ENCODE peak calls at places on chromosomes 4 and X, in ten cellular contexts. A is fibroblast of lung, H is lower lobe of right lung, O is AG04450, S is fibroblast of the aortic adventitia, X is fibroblast of mammary gland, Q is HCT116, T is HepG2, E is psoas muscle, B is transverse colon. Y is an unnamed sample.

GRCh38 chr4:40289366-40290188 is 45.6 kb upstream of the CHRNA9 start:
- DNase-seq in T (no peak), B (no peak), O (no peak), E (no peak), X (peak), Q (no peak), S (peak), H (no peak), A (peak), Y (no peak)

GRCh38 chr4:154349829-154350228 is 141.8 kb downstream of the DCHS2 start:
- DNase-seq in X (no peak), A (no peak), Q (peak), B (no peak), H (no peak), O (no peak), E (no peak), S (peak), T (peak), Y (no peak)

GRCh38 chrX:100819534-100819836 is 706 bp upstream of the CSTF2 start:
- DNase-seq in X (no peak), S (no peak), T (no peak), A (no peak), B (no peak), Q (no peak), H (no peak), E (no peak), O (no peak), Y (no peak)

GRCh38 chrX:28586291-28586690 is 955 bp upstream of the IL1RAPL1 start:
- DNase-seq in O (peak), S (peak), T (no peak), Q (no peak), H (no peak), B (peak), X (no peak), E (no peak), A (peak), Y (peak)

GRCh38 chr4:155964016-155964891 is 10.6 kb upstream of the CTSO start:
- DNase-seq in T (no peak), B (no peak), Q (no peak), X (peak), H (no peak), S (peak), O (no peak), A (no peak), E (no peak), Y (peak)

GRCh38 chrX:10902001-10902400 is 209.1 kb upstream of the HCCS start:
- DNase-seq in S (peak), Q (no peak), A (peak), E (no peak), O (no peak), B (no peak), X (peak), H (no peak), T (peak), Y (no peak)

GRCh38 chrX:83416273-83416672 is 91.8 kb upstream of the POU3F4 start:
- DNase-seq in O (no peak), S (no peak), B (no peak), H (no peak), T (no peak), A (no peak), E (no peak), X (peak), Q (no peak), Y (no peak)

GRCh38 chr4:101419324-101420135 is 72.2 kb upstream of the PPP3CA start:
- DNase-seq in B (peak), H (no peak), O (peak), A (peak), E (no peak), X (peak), T (no peak), Q (no peak), S (peak), Y (peak)

GRCh38 chr4:159137176-159137575 is 34.3 kb downstream of the RAPGEF2 start:
- DNase-seq in O (no peak), S (no peak), E (no peak), X (no peak), B (peak), T (no peak), A (no peak), Q (no peak), H (no peak), Y (no peak)

GRCh38 chr4:68906238-68907137 is 45.1 kb downstream of the UGT2A3 start:
- DNase-seq in A (peak), E (no peak), X (no peak), O (no peak), Q (no peak), S (peak), H (no peak), B (no peak), T (no peak), Y (no peak)
- H3K4me3 ChIP-seq in A (no peak), E (no peak), X (no peak), O (peak), Q (no peak), S (peak), H (peak), B (no peak), T (no peak), Y (peak)

DNA sequence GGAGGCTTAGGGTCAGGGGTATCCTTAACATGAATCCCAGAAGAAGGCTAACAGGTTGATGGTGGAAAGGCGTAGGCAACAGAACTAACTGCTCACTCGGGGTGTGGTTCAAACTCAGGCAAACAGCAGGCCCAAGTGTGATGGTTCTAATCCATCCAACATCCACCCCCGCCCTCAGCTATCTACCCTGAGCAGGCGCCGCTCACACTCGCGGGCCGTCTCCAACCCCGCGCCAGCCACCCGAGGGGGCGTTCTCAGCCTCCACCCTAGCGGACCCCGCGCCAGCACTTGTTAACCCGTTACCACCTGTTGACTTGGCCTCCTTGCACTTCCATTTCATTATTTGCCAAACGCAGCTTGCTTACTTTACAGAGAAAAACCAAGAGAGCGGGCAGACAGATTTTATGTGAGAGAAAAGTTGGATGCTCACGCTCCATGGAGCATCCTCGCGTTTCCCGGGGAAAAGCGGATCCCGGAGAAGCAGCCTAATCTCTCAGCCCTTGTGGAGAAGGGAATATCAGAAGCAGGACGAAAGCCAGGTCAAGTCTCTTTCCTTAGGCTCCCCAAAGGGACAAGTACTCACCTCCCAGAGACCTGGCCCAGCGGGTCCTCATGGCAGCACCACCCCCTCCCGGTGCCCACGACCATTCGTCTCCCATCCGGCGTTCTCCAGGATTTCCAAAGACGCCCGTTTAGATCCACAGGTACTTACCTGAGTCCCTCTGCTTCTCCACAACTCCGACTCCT is 757 bp downstream of the SNCA start:
- DNase-seq in O (no peak), H (no peak), A (no peak), X (no peak), Q (no peak), B (no peak), T (no peak), E (no peak), S (no peak), Y (no peak)
- H3K4me3 ChIP-seq in O (peak), H (peak), A (peak), X (peak), Q (no peak), B (no peak), T (no peak), E (peak), S (no peak), Y (peak)

DNA sequence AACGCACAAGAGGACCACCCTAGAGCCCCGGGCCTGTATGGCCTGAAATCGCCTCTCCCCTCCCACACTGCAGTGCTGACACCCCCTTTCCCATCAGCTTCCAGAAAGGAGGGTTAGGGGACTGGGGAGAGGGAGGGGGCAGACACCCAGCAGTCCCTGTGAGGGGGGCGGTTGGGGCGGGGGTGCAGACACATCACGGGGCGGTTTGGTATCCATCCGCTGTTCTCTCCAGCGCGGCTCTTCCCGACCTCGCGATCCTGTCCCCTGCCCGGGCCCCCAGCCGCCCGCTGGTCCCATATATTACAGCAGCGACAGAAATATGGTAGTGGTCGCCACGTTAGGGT is 404 bp upstream of the GPRASP2 start:
- DNase-seq in O (no peak), T (no peak), B (no peak), H (no peak), Q (no peak), S (no peak), A (no peak), E (no peak), X (no peak), Y (no peak)
- H3K4me3 ChIP-seq in O (peak), T (peak), B (no peak), H (peak), Q (no peak), S (peak), A (peak), E (peak), X (peak), Y (peak)

DNA sequence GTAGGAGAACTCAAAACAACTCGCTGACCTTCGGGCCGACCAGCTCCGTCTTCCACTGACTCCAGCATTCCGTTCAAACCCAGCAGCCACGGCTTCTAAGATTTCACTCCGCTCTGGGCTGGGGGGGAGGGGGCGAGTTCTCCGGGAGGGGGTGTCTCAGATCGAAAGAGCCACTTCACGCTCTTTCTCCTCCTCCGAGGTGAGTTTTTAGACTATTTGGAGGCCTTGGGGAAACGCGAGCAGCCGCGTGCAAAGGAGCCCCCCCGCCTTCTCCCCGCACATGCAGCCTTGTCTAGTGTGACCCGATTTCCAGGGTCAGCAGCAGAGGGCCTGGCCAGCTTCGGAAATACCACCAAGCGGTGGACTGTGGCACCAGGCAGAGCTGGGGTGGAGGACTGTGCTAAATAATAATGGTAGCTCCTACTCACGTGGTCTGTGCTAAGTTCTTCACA is 79.2 kb upstream of the BCOR start:
- DNase-seq in A (peak), H (peak), X (no peak), Q (no peak), E (peak), T (peak), B (no peak), S (no peak), O (no peak), Y (no peak)
- H3K4me3 ChIP-seq in A (no peak), H (peak), X (no peak), Q (peak), E (peak), T (peak), B (no peak), S (peak), O (peak), Y (peak)

GRCh38 chrX:132258509-132258908 is 39.3 kb upstream of the RAP2C start:
- DNase-seq in X (no peak), O (no peak), B (no peak), A (no peak), S (no peak), Q (no peak), H (no peak), T (no peak), E (no peak), Y (no peak)

DNA sequence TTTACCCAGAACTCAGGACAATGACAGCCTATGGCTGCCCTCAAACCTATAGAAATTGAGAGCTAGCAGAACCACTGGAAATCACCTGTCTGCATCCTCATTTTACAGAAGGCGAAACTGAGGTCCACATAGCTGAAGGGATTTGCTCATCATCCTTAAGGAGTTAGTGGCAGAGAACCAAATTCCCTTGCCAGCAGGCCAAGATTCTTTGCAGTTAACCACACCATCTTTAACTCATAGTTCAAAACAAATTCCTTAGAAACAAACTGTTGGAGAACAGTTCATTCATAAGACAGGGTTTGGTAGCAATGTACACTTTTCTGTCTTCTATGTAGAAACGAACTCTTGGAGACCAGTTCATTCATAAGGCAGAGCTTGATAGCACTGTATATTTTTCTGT is 37.9 kb upstream of the RAP2C start:
- DNase-seq in B (no peak), S (peak), H (no peak), Q (no peak), A (peak), E (no peak), O (peak), X (peak), T (no peak), Y (peak)
- H3K4me3 ChIP-seq in B (no peak), S (no peak), H (no peak), Q (no peak), A (no peak), E (no peak), O (no peak), X (no peak), T (no peak), Y (no peak)

GRCh38 chr4:125985856-125986255 is 671.1 kb downstream of the FAT4 start:
- DNase-seq in H (no peak), B (no peak), E (no peak), Q (no peak), O (no peak), S (no peak), X (no peak), T (no peak), A (peak), Y (no peak)
- H3K4me3 ChIP-seq in H (no peak), B (no peak), E (no peak), Q (no peak), O (no peak), S (no peak), X (no peak), T (no peak), A (no peak), Y (no peak)

DNA sequence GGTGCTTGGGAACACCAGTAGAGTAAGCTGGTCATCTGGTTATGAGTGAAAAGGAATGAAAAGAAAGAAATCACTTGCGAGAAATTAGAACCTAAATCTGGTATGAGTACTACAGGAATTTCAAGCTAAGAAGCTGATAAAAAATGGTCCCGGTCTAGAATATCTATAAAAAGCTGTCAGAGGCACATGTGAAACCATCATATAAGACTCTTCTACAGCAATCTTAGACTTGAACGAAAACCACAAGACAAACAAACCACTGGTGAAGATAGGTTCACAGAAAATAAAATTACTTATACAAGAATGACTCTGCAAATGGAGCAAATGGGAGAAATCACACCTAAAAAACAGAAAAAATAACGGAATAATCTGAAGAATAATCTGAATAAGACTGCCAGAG is 69.9 kb downstream of the KDR start:
- DNase-seq in B (no peak), E (no peak), O (no peak), H (no peak), A (no peak), T (no peak), X (no peak), Q (no peak), S (no peak), Y (no peak)
- H3K4me3 ChIP-seq in B (no peak), E (no peak), O (no peak), H (no peak), A (no peak), T (no peak), X (no peak), Q (no peak), S (no peak), Y (no peak)